ENCODE peak calls at places on chromosomes 12 and 14, in six cellular contexts. P, R, I, Z, H and O are unnamed samples.

GRCh38 chr14:82387699-82388098 is 854.0 kb upstream of the SEL1L start:
- DNase-seq in P (no peak), R (no peak), I (no peak), Z (no peak), H (no peak), O (no peak)

GRCh38 chr14:58690801-58691516 is 53.2 kb downstream of the DACT1 start:
- DNase-seq in P (peak), R (no peak), I (no peak), Z (peak), H (no peak), O (no peak)

GRCh38 chr12:93784339-93785086 is 107.3 kb downstream of the CRADD start:
- DNase-seq in P (no peak), R (peak), I (no peak), Z (no peak), H (peak), O (no peak)

GRCh38 chr12:94435511-94435927 is 24.1 kb downstream of the CEP83 start:
- DNase-seq in P (no peak), R (peak), I (no peak), Z (no peak), H (no peak), O (no peak)

GRCh38 chr12:72018036-72018435 is 79.4 kb downstream of the TPH2 start:
- DNase-seq in P (no peak), R (no peak), I (no peak), Z (no peak), H (no peak), O (no peak)

GRCh38 chr12:12403264-12404248 is 46.7 kb downstream of the BORCS5 start:
- DNase-seq in P (no peak), R (peak), I (no peak), Z (no peak), H (peak), O (no peak)

GRCh38 chr12:2387051-2387834 is 334.5 kb downstream of the CACNA1C start:
- DNase-seq in P (no peak), R (no peak), I (no peak), Z (no peak), H (no peak), O (peak)

GRCh38 chr12:82574191-82574590 is 112.5 kb upstream of the TMTC2 start:
- DNase-seq in P (no peak), R (no peak), I (no peak), Z (no peak), H (no peak), O (no peak)

GRCh38 chr12:110280784-110281548 is at the start of gene ATP2A2:
- DNase-seq in P (peak), R (peak), I (peak), Z (peak), H (peak), O (peak)

GRCh38 chr12:110279561-110279960 is 1.5 kb upstream of the ATP2A2 start:
- DNase-seq in P (no peak), R (no peak), I (peak), Z (no peak), H (no peak), O (no peak)

GRCh38 chr12:110278137-110278536 is 2.9 kb upstream of the ATP2A2 start:
- DNase-seq in P (no peak), R (no peak), I (no peak), Z (no peak), H (no peak), O (no peak)

GRCh38 chr12:110281549-110282342 is 699 bp downstream of the ATP2A2 start:
- DNase-seq in P (peak), R (peak), I (peak), Z (peak), H (peak), O (peak)

GRCh38 chr12:110279976-110280783 is 867 bp upstream of the ATP2A2 start:
- DNase-seq in P (no peak), R (peak), I (peak), Z (peak), H (no peak), O (peak)
- TF ChIP-seq CTCF in P (no peak), R (no peak), I (no peak), Z (no peak), H (no peak), O (no peak)

GRCh38 chr12:57243521-57244305 is 7.3 kb downstream of the STAC3 start:
- DNase-seq in P (peak), R (peak), I (peak), Z (peak), H (peak), O (peak)
- H3K4me3 ChIP-seq in P (peak), R (peak), I (peak), Z (no peak), H (no peak), O (peak)

DNA sequence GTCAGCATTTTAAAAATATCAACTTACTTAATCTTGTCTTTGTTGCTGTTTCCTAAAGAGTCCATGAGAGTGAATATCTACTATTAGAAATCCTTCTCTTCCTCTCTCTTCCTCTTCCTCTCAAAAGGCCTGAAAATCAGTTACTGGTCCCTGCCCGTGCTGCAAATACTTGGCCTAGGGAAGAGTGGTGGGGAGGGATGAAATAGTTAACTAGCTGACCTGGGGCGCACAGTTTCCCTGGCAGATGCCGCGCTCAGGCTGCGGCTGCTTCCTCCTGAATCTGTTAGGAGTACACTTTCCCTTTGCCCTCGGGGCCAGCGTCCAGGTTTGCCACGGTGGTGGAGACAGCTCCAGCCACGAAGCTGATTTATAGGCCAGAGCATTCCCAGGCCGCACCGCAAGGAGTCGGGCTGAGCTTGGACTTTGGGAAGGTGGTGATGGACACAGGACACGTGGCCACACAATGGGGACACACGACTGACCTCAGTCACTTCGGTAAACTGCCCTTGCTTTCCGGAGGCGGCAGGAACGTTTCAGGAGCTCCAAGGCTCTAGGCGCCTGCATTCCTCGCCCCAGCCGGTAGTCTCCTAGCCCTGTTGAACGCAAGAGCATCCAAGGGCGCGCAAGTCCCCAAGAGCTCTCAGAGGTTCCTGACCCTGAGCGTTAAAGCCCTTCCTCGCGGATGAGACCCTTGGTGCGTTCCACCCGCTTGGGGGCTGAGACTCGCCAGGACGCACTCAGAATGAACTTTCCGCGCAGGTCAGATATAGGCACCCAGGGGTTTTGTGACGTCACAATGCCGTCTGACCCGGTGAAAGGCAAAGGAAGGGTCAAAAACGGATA is 7.1 kb upstream of the ASCL1 start:
- DNase-seq in P (no peak), R (no peak), I (peak), Z (no peak), H (no peak), O (peak)
- TF ChIP-seq CTCF in P (peak), R (no peak), I (peak), Z (no peak), H (no peak), O (peak)

GRCh38 chr12:48678561-48679185 is 3.4 kb downstream of the KANSL2 start:
- DNase-seq in P (no peak), R (peak), I (no peak), Z (no peak), H (no peak), O (no peak)

GRCh38 chr12:48681416-48681737 is 661 bp downstream of the KANSL2 start:
- DNase-seq in P (no peak), R (peak), I (no peak), Z (no peak), H (no peak), O (peak)

GRCh38 chr12:48681738-48682532 is at the start of gene KANSL2:
- DNase-seq in P (peak), R (peak), I (peak), Z (peak), H (peak), O (peak)

GRCh38 chr12:48680861-48681260 is 1.2 kb downstream of the KANSL2 start:
- DNase-seq in P (no peak), R (no peak), I (no peak), Z (no peak), H (no peak), O (no peak)

DNA sequence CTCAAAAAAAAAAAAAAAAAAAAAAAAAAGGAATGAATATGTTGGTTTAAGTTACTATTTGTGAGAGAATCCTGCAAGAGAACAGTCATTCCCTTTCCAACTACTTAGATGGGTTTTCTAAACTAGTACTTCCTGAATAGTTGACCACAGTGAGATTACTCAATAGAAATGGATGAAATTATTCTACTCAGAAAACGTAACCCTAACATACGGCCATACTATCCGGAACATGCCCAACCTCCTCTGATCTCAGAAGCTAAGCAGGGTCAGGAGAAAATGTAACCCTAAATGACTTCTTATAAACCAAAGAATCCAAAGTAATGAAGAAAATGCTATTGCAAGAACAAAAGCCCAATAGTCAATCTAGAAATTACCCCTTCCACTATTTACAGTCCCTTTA is 4.3 kb downstream of the KANSL2 start:
- DNase-seq in P (no peak), R (no peak), I (no peak), Z (no peak), H (no peak), O (no peak)
- H3K4me3 ChIP-seq in P (no peak), R (no peak), I (no peak), Z (no peak), H (no peak), O (no peak)

DNA sequence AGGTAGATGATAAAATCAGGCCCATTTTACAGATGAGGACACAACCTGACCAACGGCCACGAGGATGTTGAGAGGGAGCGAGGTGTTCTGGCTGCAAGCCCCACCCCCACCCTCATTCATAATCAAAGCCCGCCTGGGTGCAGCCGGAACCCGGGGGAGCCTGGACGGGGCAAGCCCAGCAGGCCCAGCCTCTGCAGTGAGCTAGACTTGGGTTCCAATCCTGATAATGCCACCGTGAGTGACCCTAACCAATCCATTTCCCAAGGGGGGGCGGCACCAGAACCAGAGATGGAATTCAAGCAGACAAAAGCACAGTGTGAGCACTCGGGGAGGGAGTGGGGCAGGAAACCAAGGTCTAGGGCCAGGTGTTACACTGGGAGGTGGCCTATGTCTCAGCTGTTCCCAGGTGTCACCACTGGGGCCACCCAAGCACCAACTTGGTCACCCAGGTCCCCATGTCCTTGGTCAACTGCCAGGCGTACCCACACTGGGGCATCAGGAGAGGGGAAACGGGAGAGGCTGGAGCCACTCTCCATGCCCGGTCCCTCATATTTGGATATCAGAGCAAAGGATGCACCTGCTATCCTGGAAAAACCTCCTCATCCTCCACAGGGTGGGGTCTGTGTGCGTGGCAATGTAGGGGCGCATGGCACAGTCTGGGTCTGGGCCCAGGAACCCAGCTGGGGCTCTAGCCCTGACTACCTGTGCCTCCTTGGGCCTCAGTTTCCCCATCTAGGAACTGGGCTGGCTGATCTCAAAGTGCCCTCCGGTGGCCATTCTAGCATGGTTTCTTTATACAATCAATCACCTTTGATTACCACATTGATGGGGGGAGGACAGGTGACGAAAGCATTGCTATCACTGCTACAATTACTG is 58.4 kb downstream of the FAM222A start:
- DNase-seq in P (peak), R (no peak), I (no peak), Z (no peak), H (no peak), O (no peak)
- TF ChIP-seq CTCF in P (no peak), R (no peak), I (peak), Z (no peak), H (no peak), O (no peak)